ENCODE peak calls at places on chromosomes 6 and 20, in eight cellular contexts. U, K, P, V, N, F, L and S are unnamed samples.

GRCh38 chr6:105483492-105483891 is 80.6 kb upstream of the PREP start:
- DNase-seq in U (no peak), K (no peak), P (no peak), V (peak; percentile 38), N (peak; percentile 28), F (no peak), L (no peak), S (no peak)

GRCh38 chr6:10655508-10656055 is 38.8 kb downstream of the C6orf52 start:
- DNase-seq in U (no peak), K (no peak), P (no peak), V (no peak), N (no peak), F (no peak), L (no peak), S (peak; percentile 64)

GRCh38 chr20:49448917-49449316 is 33.6 kb downstream of the KCNB1 start:
- DNase-seq in U (no peak), K (no peak), P (peak; percentile 51), V (no peak), N (no peak), F (no peak), L (no peak), S (no peak)

GRCh38 chr6:109349419-109349987 is 32.8 kb downstream of the CD164 start:
- DNase-seq in U (no peak), K (peak; percentile 27), P (no peak), V (peak; percentile 81), N (peak; percentile 40), F (no peak), L (no peak), S (no peak)

GRCh38 chr6:42099340-42100028 is 42.9 kb downstream of the C6orf132 start:
- DNase-seq in U (no peak), K (no peak), P (peak; percentile 44), V (peak; percentile 41), N (peak; percentile 50), F (no peak), L (no peak), S (peak; percentile 43)

GRCh38 chr6:11202513-11203305 is 29.8 kb downstream of the NEDD9 start:
- DNase-seq in U (no peak), K (no peak), P (peak; percentile 70), V (peak; percentile 50), N (no peak), F (peak; percentile 26), L (peak; percentile 54), S (peak; percentile 73)

GRCh38 chr6:37624121-37624520 is 73.6 kb downstream of the MDGA1 start:
- DNase-seq in U (no peak), K (no peak), P (no peak), V (no peak), N (no peak), F (no peak), L (no peak), S (peak; percentile 14)

GRCh38 chr20:48584391-48585249 is 243.2 kb downstream of the PREX1 start:
- DNase-seq in U (no peak), K (no peak), P (no peak), V (no peak), N (no peak), F (no peak), L (no peak), S (no peak)

GRCh38 chr6:125140808-125141207 is 12.8 kb upstream of the TPD52L1 start:
- DNase-seq in U (no peak), K (no peak), P (no peak), V (peak; percentile 58), N (no peak), F (no peak), L (no peak), S (no peak)

GRCh38 chr20:35120012-35120701 is 27.0 kb downstream of the EDEM2 start:
- DNase-seq in U (no peak), K (peak; percentile 32), P (no peak), V (no peak), N (peak; percentile 63), F (no peak), L (no peak), S (peak; percentile 30)

GRCh38 chr20:48716541-48716940 is 111.3 kb downstream of the PREX1 start:
- DNase-seq in U (no peak), K (no peak), P (no peak), V (no peak), N (no peak), F (no peak), L (no peak), S (no peak)

GRCh38 chr20:50911030-50911429 is 20.2 kb downstream of the ADNP start:
- DNase-seq in U (no peak), K (peak; percentile 59), P (no peak), V (peak; percentile 90), N (no peak), F (no peak), L (no peak), S (no peak)

GRCh38 chr6:11467364-11467763 is 70.2 kb upstream of the TMEM170B start:
- DNase-seq in U (no peak), K (no peak), P (no peak), V (no peak), N (no peak), F (no peak), L (no peak), S (no peak)

GRCh38 chr6:49401063-49401462 is 62.0 kb downstream of the MMUT start:
- DNase-seq in U (no peak), K (no peak), P (no peak), V (no peak), N (no peak), F (no peak), L (no peak), S (no peak)

GRCh38 chr6:63121166-63121565 is 90.1 kb upstream of the FKBP1C start:
- DNase-seq in U (no peak), K (no peak), P (peak; percentile 37), V (no peak), N (no peak), F (no peak), L (no peak), S (no peak)

DNA sequence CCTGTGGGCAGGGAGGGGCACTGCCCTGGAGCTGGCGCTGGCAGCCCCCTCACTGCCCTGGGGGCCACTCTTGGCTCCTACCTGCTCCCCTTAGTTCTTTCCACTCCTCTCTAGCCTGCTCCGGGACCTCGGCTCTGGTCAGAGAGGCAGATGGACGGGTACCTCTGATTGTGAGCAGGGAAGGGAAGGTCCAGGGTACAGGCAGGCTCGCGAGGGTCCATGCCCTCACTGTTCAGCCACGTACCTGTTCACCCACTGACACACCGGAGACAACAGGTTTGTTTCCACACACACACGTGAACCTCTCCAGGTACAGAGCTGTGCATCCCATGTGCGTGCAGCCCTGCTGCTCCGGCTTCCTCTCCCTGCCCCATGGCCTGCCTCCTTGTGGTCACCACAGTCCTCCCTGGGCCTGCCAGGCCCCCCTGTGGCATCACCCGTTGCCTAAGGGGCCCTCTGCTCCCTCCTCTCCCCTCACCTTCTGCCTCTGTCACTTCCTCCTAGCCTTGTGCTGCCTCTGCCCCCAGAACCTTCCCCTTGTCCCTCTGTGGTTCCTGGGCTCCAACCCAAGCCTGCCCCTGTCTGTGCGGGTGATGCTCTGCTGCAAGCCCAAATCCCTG is 2.3 kb downstream of the EMILIN3 start:
- DNase-seq in U (no peak), K (no peak), P (no peak), V (no peak), N (no peak), F (no peak), L (no peak), S (no peak)
- TF ChIP-seq CTCF in U (no peak), K (no peak), P (peak; percentile 8), V (no peak), N (no peak), F (no peak), L (no peak), S (no peak)

GRCh38 chr6:32829495-32829894 is 9.0 kb downstream of the TAP2 start:
- DNase-seq in U (no peak), K (no peak), P (no peak), V (no peak), N (no peak), F (no peak), L (no peak), S (no peak)

GRCh38 chr6:32826996-32827395 is 10.2 kb upstream of the HLA-DOB start:
- DNase-seq in U (no peak), K (no peak), P (no peak), V (no peak), N (no peak), F (no peak), L (no peak), S (no peak)

GRCh38 chr6:32830017-32830416 is 8.5 kb downstream of the TAP2 start:
- DNase-seq in U (no peak), K (no peak), P (no peak), V (no peak), N (no peak), F (no peak), L (no peak), S (no peak)

GRCh38 chr6:32830936-32831335 is 7.6 kb downstream of the TAP2 start:
- DNase-seq in U (no peak), K (no peak), P (no peak), V (no peak), N (no peak), F (no peak), L (no peak), S (no peak)

DNA sequence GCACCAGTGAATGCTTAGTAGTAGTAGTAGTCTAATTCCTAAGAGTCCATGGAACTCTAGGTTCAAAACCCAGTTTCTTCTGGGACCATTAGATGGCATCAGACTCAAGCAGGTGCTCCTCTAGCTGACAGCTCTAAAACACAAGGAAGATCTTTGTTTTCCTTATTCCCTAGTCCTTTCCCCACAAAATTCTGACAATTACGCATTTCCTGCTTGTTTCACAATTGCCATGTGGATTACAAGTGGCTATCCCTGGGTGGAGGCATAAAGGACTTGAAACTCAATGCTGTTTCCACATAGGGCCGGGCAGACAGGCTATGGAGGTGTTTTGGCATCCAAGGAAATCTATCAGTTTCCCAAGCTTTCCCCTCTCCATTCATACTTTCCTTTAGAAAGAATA is 9.2 kb upstream of the HLA-DOB start:
- DNase-seq in U (no peak), K (no peak), P (peak; percentile 68), V (peak; percentile 83), N (no peak), F (no peak), L (no peak), S (no peak)
- TF ChIP-seq CTCF in U (peak; percentile 28), K (peak; percentile 52), P (peak; percentile 75), V (peak; percentile 61), N (peak; percentile 47), F (no peak), L (peak; percentile 45), S (peak; percentile 16)

GRCh38 chr6:155583997-155584396 is 128.4 kb upstream of the NOX3 start:
- DNase-seq in U (peak; percentile 22), K (no peak), P (no peak), V (no peak), N (no peak), F (no peak), L (no peak), S (no peak)

GRCh38 chr6:155586036-155586557 is 130.5 kb upstream of the NOX3 start:
- DNase-seq in U (no peak), K (no peak), P (no peak), V (no peak), N (no peak), F (no peak), L (no peak), S (no peak)

GRCh38 chr6:155582016-155582991 is 126.7 kb upstream of the NOX3 start:
- DNase-seq in U (no peak), K (no peak), P (no peak), V (no peak), N (no peak), F (no peak), L (no peak), S (no peak)

GRCh38 chr6:155580904-155581303 is 125.3 kb upstream of the NOX3 start:
- DNase-seq in U (no peak), K (no peak), P (peak; percentile 12), V (no peak), N (no peak), F (no peak), L (no peak), S (no peak)
- TF ChIP-seq CTCF in U (peak; percentile 27), K (peak; percentile 18), P (peak; percentile 29), V (no peak), N (no peak), F (no peak), L (peak; percentile 27), S (no peak)

GRCh38 chr6:117918454-117918853 is 11.4 kb downstream of the SLC35F1 start:
- DNase-seq in U (no peak), K (no peak), P (peak; percentile 23), V (no peak), N (no peak), F (no peak), L (no peak), S (no peak)
- TF ChIP-seq CTCF in U (peak; percentile 18), K (no peak), P (peak; percentile 53), V (no peak), N (no peak), F (no peak), L (no peak), S (no peak)